ENCODE peak calls at places on chromosomes 13 and 19, in seven cellular contexts. One of them, this sample, is unnamed. For H3K4me1, the result is how much of the 10 kb centered on the place peaks cover.

GRCh38 chr19:55467236-55468053 is 2.9 kb upstream of the C19orf85 start:
- DNase-seq in ascending aorta: no peak
- DNase-seq in mesendoderm: peak
- DNase-seq in pancreas: no peak
- DNase-seq in mucosa of descending colon: peak
- DNase-seq in CD8-positive, alpha-beta memory T cell: peak
- DNase-seq in IMR-90: peak
- DNase-seq in this sample: peak

GRCh38 chr19:33132021-33132420 is at the start of gene WDR88:
- DNase-seq in ascending aorta: no peak
- DNase-seq in mesendoderm: no peak
- DNase-seq in pancreas: no peak
- DNase-seq in mucosa of descending colon: no peak
- DNase-seq in CD8-positive, alpha-beta memory T cell: no peak
- DNase-seq in IMR-90: no peak
- DNase-seq in this sample: no peak

GRCh38 chr19:38723606-38724379 is 20.5 kb downstream of the CAPN12 start:
- DNase-seq in ascending aorta: no peak
- DNase-seq in mesendoderm: no peak
- DNase-seq in pancreas: no peak
- DNase-seq in mucosa of descending colon: no peak
- DNase-seq in CD8-positive, alpha-beta memory T cell: no peak
- DNase-seq in IMR-90: no peak
- DNase-seq in this sample: no peak

GRCh38 chr13:98285852-98286594 is 109.0 kb upstream of the RNF113B start:
- DNase-seq in ascending aorta: no peak
- DNase-seq in mesendoderm: peak
- DNase-seq in pancreas: no peak
- DNase-seq in mucosa of descending colon: no peak
- DNase-seq in CD8-positive, alpha-beta memory T cell: no peak
- DNase-seq in IMR-90: no peak
- DNase-seq in this sample: no peak

GRCh38 chr19:42362342-42362741 is 27.8 kb downstream of the CNFN start:
- DNase-seq in ascending aorta: no peak
- DNase-seq in mesendoderm: no peak
- DNase-seq in pancreas: no peak
- DNase-seq in mucosa of descending colon: no peak
- DNase-seq in CD8-positive, alpha-beta memory T cell: no peak
- DNase-seq in IMR-90: no peak
- DNase-seq in this sample: no peak

GRCh38 chr19:47762615-47763308 is 15.7 kb upstream of the SELENOW start:
- DNase-seq in ascending aorta: no peak
- DNase-seq in mesendoderm: no peak
- DNase-seq in pancreas: no peak
- DNase-seq in mucosa of descending colon: no peak
- DNase-seq in CD8-positive, alpha-beta memory T cell: no peak
- DNase-seq in IMR-90: no peak
- DNase-seq in this sample: no peak

GRCh38 chr19:48510421-48511268 is 990 bp downstream of the LMTK3 start:
- DNase-seq in ascending aorta: no peak
- DNase-seq in mesendoderm: peak
- DNase-seq in pancreas: no peak
- DNase-seq in mucosa of descending colon: peak
- DNase-seq in CD8-positive, alpha-beta memory T cell: peak
- DNase-seq in IMR-90: peak
- DNase-seq in this sample: peak

GRCh38 chr13:26919311-26919710 is 158.7 kb upstream of the GPR12 start:
- DNase-seq in ascending aorta: no peak
- DNase-seq in mesendoderm: no peak
- DNase-seq in pancreas: no peak
- DNase-seq in mucosa of descending colon: no peak
- DNase-seq in CD8-positive, alpha-beta memory T cell: no peak
- DNase-seq in IMR-90: no peak
- DNase-seq in this sample: no peak

GRCh38 chr19:54232552-54232934 is 9.7 kb upstream of the LILRB3 start:
- DNase-seq in ascending aorta: no peak
- DNase-seq in mesendoderm: no peak
- DNase-seq in pancreas: no peak
- DNase-seq in mucosa of descending colon: no peak
- DNase-seq in CD8-positive, alpha-beta memory T cell: no peak
- DNase-seq in IMR-90: no peak
- DNase-seq in this sample: no peak

GRCh38 chr19:40503300-40503699 is 36.5 kb downstream of the SPTBN4 start:
- DNase-seq in ascending aorta: no peak
- DNase-seq in mesendoderm: peak
- DNase-seq in pancreas: peak
- DNase-seq in mucosa of descending colon: no peak
- DNase-seq in CD8-positive, alpha-beta memory T cell: no peak
- DNase-seq in IMR-90: no peak
- DNase-seq in this sample: no peak

GRCh38 chr13:22143671-22144070 is 472.8 kb downstream of the FGF9 start:
- DNase-seq in ascending aorta: no peak
- DNase-seq in mesendoderm: no peak
- DNase-seq in pancreas: no peak
- DNase-seq in mucosa of descending colon: no peak
- DNase-seq in CD8-positive, alpha-beta memory T cell: no peak
- DNase-seq in IMR-90: no peak
- DNase-seq in this sample: no peak

GRCh38 chr13:41648314-41648935 is 191.1 kb downstream of the RGCC start:
- DNase-seq in ascending aorta: no peak
- DNase-seq in mesendoderm: peak
- DNase-seq in pancreas: no peak
- DNase-seq in mucosa of descending colon: no peak
- DNase-seq in CD8-positive, alpha-beta memory T cell: no peak
- DNase-seq in IMR-90: peak
- DNase-seq in this sample: no peak

GRCh38 chr13:90201198-90201597 is 1146.3 kb upstream of the MIR17HG start:
- DNase-seq in ascending aorta: no peak
- DNase-seq in mesendoderm: no peak
- DNase-seq in pancreas: no peak
- DNase-seq in mucosa of descending colon: no peak
- DNase-seq in CD8-positive, alpha-beta memory T cell: no peak
- DNase-seq in IMR-90: no peak
- DNase-seq in this sample: no peak

GRCh38 chr19:24078688-24079087 is 8.3 kb upstream of the ZNF254 start:
- DNase-seq in ascending aorta: no peak
- DNase-seq in mesendoderm: no peak
- DNase-seq in pancreas: no peak
- DNase-seq in mucosa of descending colon: no peak
- DNase-seq in CD8-positive, alpha-beta memory T cell: no peak
- DNase-seq in IMR-90: no peak
- DNase-seq in this sample: no peak

GRCh38 chr13:106753241-106753640 is 185.3 kb upstream of the ARGLU1 start:
- DNase-seq in ascending aorta: no peak
- DNase-seq in mesendoderm: peak
- DNase-seq in pancreas: no peak
- DNase-seq in mucosa of descending colon: peak
- DNase-seq in CD8-positive, alpha-beta memory T cell: no peak
- DNase-seq in IMR-90: no peak
- DNase-seq in this sample: peak

GRCh38 chr19:4337906-4338440 is 654 bp downstream of the STAP2 start:
- DNase-seq in ascending aorta: no peak
- DNase-seq in mesendoderm: peak
- DNase-seq in pancreas: no peak
- DNase-seq in mucosa of descending colon: peak
- DNase-seq in CD8-positive, alpha-beta memory T cell: no peak
- DNase-seq in IMR-90: no peak
- DNase-seq in this sample: no peak
- H3K4me3 ChIP-seq in ascending aorta: peak
- H3K4me3 ChIP-seq in mesendoderm: peak
- H3K4me3 ChIP-seq in pancreas: peak
- H3K4me3 ChIP-seq in mucosa of descending colon: peak
- H3K4me3 ChIP-seq in CD8-positive, alpha-beta memory T cell: peak
- H3K4me3 ChIP-seq in IMR-90: peak
- H3K4me3 ChIP-seq in this sample: peak

GRCh38 chr13:99859178-99860177 is 112.1 kb downstream of the ZIC5 start:
- DNase-seq in ascending aorta: no peak
- DNase-seq in mesendoderm: no peak
- DNase-seq in pancreas: no peak
- DNase-seq in mucosa of descending colon: peak
- DNase-seq in CD8-positive, alpha-beta memory T cell: no peak
- DNase-seq in IMR-90: no peak
- DNase-seq in this sample: no peak

GRCh38 chr13:99857738-99858137 is 113.8 kb downstream of the ZIC5 start:
- DNase-seq in ascending aorta: no peak
- DNase-seq in mesendoderm: no peak
- DNase-seq in pancreas: no peak
- DNase-seq in mucosa of descending colon: no peak
- DNase-seq in CD8-positive, alpha-beta memory T cell: no peak
- DNase-seq in IMR-90: no peak
- DNase-seq in this sample: no peak

GRCh38 chr13:99862243-99862642 is 109.3 kb downstream of the ZIC5 start:
- DNase-seq in ascending aorta: no peak
- DNase-seq in mesendoderm: no peak
- DNase-seq in pancreas: no peak
- DNase-seq in mucosa of descending colon: no peak
- DNase-seq in CD8-positive, alpha-beta memory T cell: no peak
- DNase-seq in IMR-90: no peak
- DNase-seq in this sample: no peak

GRCh38 chr13:99863789-99864626 is 107.6 kb downstream of the ZIC5 start:
- DNase-seq in ascending aorta: no peak
- DNase-seq in mesendoderm: no peak
- DNase-seq in pancreas: no peak
- DNase-seq in mucosa of descending colon: no peak
- DNase-seq in CD8-positive, alpha-beta memory T cell: no peak
- DNase-seq in IMR-90: no peak
- DNase-seq in this sample: no peak

DNA sequence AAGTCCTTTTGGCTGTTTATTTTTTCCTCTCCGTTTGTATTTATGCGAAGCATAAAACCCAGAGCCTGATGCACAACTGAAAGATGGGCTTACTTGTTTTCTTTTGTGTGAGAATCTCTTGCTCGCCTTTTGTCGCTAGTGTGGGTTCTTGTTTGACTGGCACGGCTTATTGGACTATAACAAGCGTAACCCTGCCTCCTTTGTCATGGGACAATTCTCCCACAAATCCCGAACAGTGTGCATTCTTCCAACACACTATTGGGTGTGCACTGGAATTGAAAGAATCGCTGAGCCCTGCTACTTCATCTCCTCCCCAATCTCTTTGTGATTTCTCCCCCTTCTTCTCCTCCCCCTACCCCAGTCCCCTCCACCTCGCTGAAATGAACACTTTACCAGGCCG is 110.8 kb downstream of the ZIC5 start:
- DNase-seq in ascending aorta: no peak
- DNase-seq in mesendoderm: no peak
- DNase-seq in pancreas: no peak
- DNase-seq in mucosa of descending colon: no peak
- DNase-seq in CD8-positive, alpha-beta memory T cell: no peak
- DNase-seq in IMR-90: no peak
- DNase-seq in this sample: no peak
- H3K4me1 ChIP-seq in ascending aorta: under half
- H3K4me1 ChIP-seq in mesendoderm: under half
- H3K4me1 ChIP-seq in pancreas: under half
- H3K4me1 ChIP-seq in mucosa of descending colon: under half
- H3K4me1 ChIP-seq in CD8-positive, alpha-beta memory T cell: under half
- H3K4me1 ChIP-seq in IMR-90: under half
- H3K4me1 ChIP-seq in this sample: under half

DNA sequence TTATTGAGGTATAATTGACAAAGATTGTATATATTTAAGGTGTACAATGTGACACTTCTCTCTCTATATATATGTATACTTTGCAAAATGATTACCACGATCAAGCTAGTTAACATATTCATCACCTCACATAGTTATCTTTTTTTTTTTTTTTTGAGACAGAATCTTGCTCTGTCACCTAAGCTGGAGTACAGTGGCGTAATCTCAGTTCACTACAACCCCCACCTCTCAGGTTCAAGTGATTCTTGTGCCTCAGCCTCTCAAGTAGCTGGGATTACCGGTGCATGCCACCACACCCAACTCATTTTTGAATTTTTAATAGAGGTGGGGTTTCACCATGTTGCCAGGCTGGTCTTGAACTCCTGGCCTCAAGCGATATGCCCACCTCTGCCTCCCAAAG is 3.7 kb downstream of the ZSCAN4 start:
- DNase-seq in ascending aorta: no peak
- DNase-seq in mesendoderm: no peak
- DNase-seq in pancreas: no peak
- DNase-seq in mucosa of descending colon: no peak
- DNase-seq in CD8-positive, alpha-beta memory T cell: no peak
- DNase-seq in IMR-90: no peak
- DNase-seq in this sample: no peak
- H3K4me3 ChIP-seq in ascending aorta: no peak
- H3K4me3 ChIP-seq in mesendoderm: no peak
- H3K4me3 ChIP-seq in pancreas: no peak
- H3K4me3 ChIP-seq in mucosa of descending colon: no peak
- H3K4me3 ChIP-seq in CD8-positive, alpha-beta memory T cell: no peak
- H3K4me3 ChIP-seq in IMR-90: no peak
- H3K4me3 ChIP-seq in this sample: no peak

GRCh38 chr19:18513868-18514267 is 8.0 kb downstream of the ELL start:
- DNase-seq in ascending aorta: no peak
- DNase-seq in mesendoderm: no peak
- DNase-seq in pancreas: no peak
- DNase-seq in mucosa of descending colon: no peak
- DNase-seq in CD8-positive, alpha-beta memory T cell: no peak
- DNase-seq in IMR-90: no peak
- DNase-seq in this sample: no peak
- H3K4me1 ChIP-seq in ascending aorta: under half
- H3K4me1 ChIP-seq in mesendoderm: under half
- H3K4me1 ChIP-seq in pancreas: under half
- H3K4me1 ChIP-seq in mucosa of descending colon: half or more
- H3K4me1 ChIP-seq in CD8-positive, alpha-beta memory T cell: under half
- H3K4me1 ChIP-seq in IMR-90: under half
- H3K4me1 ChIP-seq in this sample: half or more

DNA sequence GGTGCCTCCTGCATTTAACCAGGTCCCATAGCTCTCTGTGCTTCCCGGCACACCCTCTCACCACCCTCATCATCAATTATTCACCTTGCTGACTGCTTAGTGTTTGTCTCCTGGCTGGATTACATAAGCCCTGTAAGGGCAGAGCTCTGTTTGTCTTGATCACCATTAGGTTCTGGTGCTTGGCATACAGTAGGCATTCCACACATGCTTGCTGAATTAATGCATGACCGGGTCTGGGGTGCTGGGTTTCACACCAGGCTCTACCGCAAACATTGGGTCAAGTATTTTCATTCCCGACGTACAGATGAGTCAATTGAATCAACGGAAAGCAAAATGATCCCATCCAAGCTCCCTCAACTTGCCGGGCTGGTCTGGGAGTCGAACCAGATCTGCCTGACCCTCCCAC is 28.5 kb downstream of the VAV1 start:
- DNase-seq in ascending aorta: no peak
- DNase-seq in mesendoderm: peak
- DNase-seq in pancreas: no peak
- DNase-seq in mucosa of descending colon: no peak
- DNase-seq in CD8-positive, alpha-beta memory T cell: no peak
- DNase-seq in IMR-90: peak
- DNase-seq in this sample: no peak
- H3K4me3 ChIP-seq in ascending aorta: peak
- H3K4me3 ChIP-seq in mesendoderm: no peak
- H3K4me3 ChIP-seq in pancreas: no peak
- H3K4me3 ChIP-seq in mucosa of descending colon: no peak
- H3K4me3 ChIP-seq in CD8-positive, alpha-beta memory T cell: peak
- H3K4me3 ChIP-seq in IMR-90: no peak
- H3K4me3 ChIP-seq in this sample: peak

GRCh38 chr13:112724788-112725345 is 35.0 kb downstream of the ATP11A start:
- DNase-seq in ascending aorta: no peak
- DNase-seq in mesendoderm: no peak
- DNase-seq in pancreas: no peak
- DNase-seq in mucosa of descending colon: no peak
- DNase-seq in CD8-positive, alpha-beta memory T cell: no peak
- DNase-seq in IMR-90: no peak
- DNase-seq in this sample: no peak
- H3K4me1 ChIP-seq in ascending aorta: under half
- H3K4me1 ChIP-seq in mesendoderm: under half
- H3K4me1 ChIP-seq in pancreas: under half
- H3K4me1 ChIP-seq in mucosa of descending colon: under half
- H3K4me1 ChIP-seq in CD8-positive, alpha-beta memory T cell: under half
- H3K4me1 ChIP-seq in IMR-90: under half
- H3K4me1 ChIP-seq in this sample: half or more